ENCODE peak calls at places on chromosomes 12 and 14, in nine cellular contexts. One of them, this sample, is unnamed. For H3K36me3, the result is how much of the 10 kb centered on the place peaks cover.

GRCh38 chr14:105532735-105533141 is 6.4 kb downstream of the TMEM121 start:
- DNase-seq in fibroblast of lung: peak
- DNase-seq in left ventricle myocardium inferior: no peak
- DNase-seq in endothelial cell of umbilical vein: no peak
- DNase-seq in neural progenitor cell: peak
- DNase-seq in colonic mucosa: no peak
- DNase-seq in hepatocyte: peak
- DNase-seq in BE2C: peak
- DNase-seq in brain microvascular endothelial cell: peak
- DNase-seq in this sample: no peak

GRCh38 chr12:124737040-124737419 is 126.6 kb downstream of the SCARB1 start:
- DNase-seq in BE2C: no peak
- DNase-seq in brain microvascular endothelial cell: no peak
- DNase-seq in fibroblast of lung: peak
- DNase-seq in neural progenitor cell: no peak
- DNase-seq in colonic mucosa: no peak
- DNase-seq in hepatocyte: no peak
- DNase-seq in endothelial cell of umbilical vein: no peak
- DNase-seq in left ventricle myocardium inferior: no peak
- DNase-seq in this sample: no peak

GRCh38 chr12:5965950-5966383 is 20.9 kb upstream of the ANO2 start:
- DNase-seq in brain microvascular endothelial cell: peak
- DNase-seq in hepatocyte: peak
- DNase-seq in endothelial cell of umbilical vein: peak
- DNase-seq in colonic mucosa: peak
- DNase-seq in left ventricle myocardium inferior: peak
- DNase-seq in BE2C: peak
- DNase-seq in neural progenitor cell: peak
- DNase-seq in fibroblast of lung: peak
- DNase-seq in this sample: no peak

GRCh38 chr14:67837011-67837624 is 17.5 kb downstream of the RAD51B start:
- DNase-seq in hepatocyte: peak
- DNase-seq in left ventricle myocardium inferior: no peak
- DNase-seq in fibroblast of lung: peak
- DNase-seq in BE2C: peak
- DNase-seq in colonic mucosa: peak
- DNase-seq in neural progenitor cell: peak
- DNase-seq in endothelial cell of umbilical vein: peak
- DNase-seq in brain microvascular endothelial cell: peak
- DNase-seq in this sample: peak

GRCh38 chr14:22039938-22040780 is 366.5 kb upstream of the OR4E1 start:
- DNase-seq in neural progenitor cell: no peak
- DNase-seq in BE2C: no peak
- DNase-seq in left ventricle myocardium inferior: no peak
- DNase-seq in colonic mucosa: no peak
- DNase-seq in fibroblast of lung: no peak
- DNase-seq in hepatocyte: peak
- DNase-seq in brain microvascular endothelial cell: no peak
- DNase-seq in endothelial cell of umbilical vein: peak
- DNase-seq in this sample: no peak

GRCh38 chr12:108644743-108645120 is 11.0 kb upstream of the SELPLG start:
- DNase-seq in hepatocyte: no peak
- DNase-seq in BE2C: no peak
- DNase-seq in endothelial cell of umbilical vein: no peak
- DNase-seq in neural progenitor cell: no peak
- DNase-seq in fibroblast of lung: no peak
- DNase-seq in left ventricle myocardium inferior: no peak
- DNase-seq in colonic mucosa: no peak
- DNase-seq in brain microvascular endothelial cell: no peak
- DNase-seq in this sample: no peak

GRCh38 chr12:69024413-69024812 is 91.4 kb upstream of the CPM start:
- DNase-seq in BE2C: no peak
- DNase-seq in colonic mucosa: peak
- DNase-seq in left ventricle myocardium inferior: no peak
- DNase-seq in neural progenitor cell: no peak
- DNase-seq in endothelial cell of umbilical vein: no peak
- DNase-seq in fibroblast of lung: peak
- DNase-seq in brain microvascular endothelial cell: no peak
- DNase-seq in hepatocyte: peak
- DNase-seq in this sample: peak

GRCh38 chr14:95440951-95441350 is 75.5 kb downstream of the SYNE3 start:
- DNase-seq in brain microvascular endothelial cell: peak
- DNase-seq in hepatocyte: no peak
- DNase-seq in endothelial cell of umbilical vein: no peak
- DNase-seq in left ventricle myocardium inferior: no peak
- DNase-seq in neural progenitor cell: no peak
- DNase-seq in BE2C: no peak
- DNase-seq in fibroblast of lung: no peak
- DNase-seq in colonic mucosa: no peak
- DNase-seq in this sample: no peak

GRCh38 chr14:106694638-106695393 is 1168.4 kb downstream of the TMEM121 start:
- DNase-seq in endothelial cell of umbilical vein: no peak
- DNase-seq in fibroblast of lung: no peak
- DNase-seq in hepatocyte: no peak
- DNase-seq in colonic mucosa: no peak
- DNase-seq in neural progenitor cell: no peak
- DNase-seq in brain microvascular endothelial cell: no peak
- DNase-seq in left ventricle myocardium inferior: peak
- DNase-seq in BE2C: peak
- DNase-seq in this sample: no peak

GRCh38 chr14:97970222-97970621 is 1173.0 kb downstream of the VRK1 start:
- DNase-seq in BE2C: no peak
- DNase-seq in endothelial cell of umbilical vein: no peak
- DNase-seq in brain microvascular endothelial cell: no peak
- DNase-seq in colonic mucosa: no peak
- DNase-seq in left ventricle myocardium inferior: no peak
- DNase-seq in fibroblast of lung: no peak
- DNase-seq in neural progenitor cell: no peak
- DNase-seq in hepatocyte: no peak
- DNase-seq in this sample: no peak

GRCh38 chr12:45966486-45966885 is 23.9 kb downstream of the SCAF11 start:
- DNase-seq in endothelial cell of umbilical vein: peak
- DNase-seq in neural progenitor cell: no peak
- DNase-seq in brain microvascular endothelial cell: peak
- DNase-seq in colonic mucosa: no peak
- DNase-seq in left ventricle myocardium inferior: no peak
- DNase-seq in fibroblast of lung: peak
- DNase-seq in BE2C: no peak
- DNase-seq in hepatocyte: no peak
- DNase-seq in this sample: peak

GRCh38 chr12:5796171-5797091 is 148.6 kb downstream of the ANO2 start:
- DNase-seq in colonic mucosa: peak
- DNase-seq in hepatocyte: peak
- DNase-seq in brain microvascular endothelial cell: no peak
- DNase-seq in BE2C: peak
- DNase-seq in fibroblast of lung: no peak
- DNase-seq in left ventricle myocardium inferior: peak
- DNase-seq in endothelial cell of umbilical vein: no peak
- DNase-seq in neural progenitor cell: peak
- DNase-seq in this sample: no peak

GRCh38 chr12:68100241-68100640 is 59.3 kb downstream of the IFNG start:
- DNase-seq in left ventricle myocardium inferior: no peak
- DNase-seq in brain microvascular endothelial cell: no peak
- DNase-seq in endothelial cell of umbilical vein: no peak
- DNase-seq in colonic mucosa: no peak
- DNase-seq in hepatocyte: no peak
- DNase-seq in neural progenitor cell: no peak
- DNase-seq in fibroblast of lung: no peak
- DNase-seq in BE2C: no peak
- DNase-seq in this sample: no peak

GRCh38 chr14:77025744-77026165 is 2.8 kb downstream of the IRF2BPL start:
- DNase-seq in left ventricle myocardium inferior: peak
- DNase-seq in fibroblast of lung: no peak
- DNase-seq in brain microvascular endothelial cell: no peak
- DNase-seq in neural progenitor cell: peak
- DNase-seq in endothelial cell of umbilical vein: peak
- DNase-seq in hepatocyte: no peak
- DNase-seq in colonic mucosa: no peak
- DNase-seq in BE2C: peak
- DNase-seq in this sample: no peak

GRCh38 chr14:24978862-24979724 is 70.9 kb downstream of the STXBP6 start:
- DNase-seq in hepatocyte: peak
- DNase-seq in BE2C: no peak
- DNase-seq in left ventricle myocardium inferior: no peak
- DNase-seq in colonic mucosa: no peak
- DNase-seq in endothelial cell of umbilical vein: no peak
- DNase-seq in neural progenitor cell: no peak
- DNase-seq in fibroblast of lung: no peak
- DNase-seq in brain microvascular endothelial cell: no peak
- DNase-seq in this sample: peak

GRCh38 chr12:122022393-122023338 is 982 bp downstream of the BCL7A start:
- DNase-seq in neural progenitor cell: peak
- DNase-seq in BE2C: peak
- DNase-seq in endothelial cell of umbilical vein: no peak
- DNase-seq in colonic mucosa: peak
- DNase-seq in fibroblast of lung: no peak
- DNase-seq in left ventricle myocardium inferior: peak
- DNase-seq in brain microvascular endothelial cell: no peak
- DNase-seq in hepatocyte: peak
- DNase-seq in this sample: no peak

DNA sequence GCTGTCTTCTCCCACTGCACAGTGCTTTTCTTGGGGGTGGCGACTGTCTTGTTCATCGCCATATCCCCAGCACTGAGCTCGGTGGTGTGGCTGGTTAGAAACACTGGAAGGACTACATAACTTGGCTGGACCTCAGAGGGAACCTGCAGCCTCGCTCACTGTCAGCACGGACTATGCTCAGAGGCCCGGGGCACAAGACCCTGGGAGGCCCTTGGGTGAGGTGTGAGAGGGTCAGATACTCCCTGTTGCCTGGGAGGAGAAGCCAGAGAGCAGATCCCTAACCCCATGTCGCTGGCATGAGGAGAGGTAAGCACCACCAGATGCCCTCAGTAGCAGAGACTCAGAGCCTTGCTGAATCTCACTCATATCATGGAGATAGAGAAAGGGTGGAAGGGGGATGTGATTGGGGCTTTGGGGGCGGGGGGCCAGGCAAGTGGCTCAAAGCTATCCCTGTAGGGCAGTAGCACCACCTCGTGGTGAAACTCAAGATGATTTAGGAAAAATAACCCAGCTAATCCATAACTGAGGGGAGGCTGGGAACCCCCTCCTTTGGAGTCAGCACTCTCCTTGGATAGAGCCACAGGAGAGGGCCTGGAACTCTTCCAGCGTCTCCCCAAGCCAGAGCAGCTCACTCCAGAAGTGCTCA is 18.7 kb upstream of the HDAC7 start:
- DNase-seq in neural progenitor cell: peak
- DNase-seq in BE2C: peak
- DNase-seq in colonic mucosa: no peak
- DNase-seq in hepatocyte: peak
- DNase-seq in brain microvascular endothelial cell: peak
- DNase-seq in left ventricle myocardium inferior: no peak
- DNase-seq in fibroblast of lung: peak
- DNase-seq in endothelial cell of umbilical vein: peak
- DNase-seq in this sample: no peak
- TF ChIP-seq CTCF in neural progenitor cell: peak
- TF ChIP-seq CTCF in BE2C: peak
- TF ChIP-seq CTCF in colonic mucosa: peak
- TF ChIP-seq CTCF in hepatocyte: peak
- TF ChIP-seq CTCF in brain microvascular endothelial cell: peak
- TF ChIP-seq CTCF in left ventricle myocardium inferior: peak
- TF ChIP-seq CTCF in fibroblast of lung: peak
- TF ChIP-seq CTCF in endothelial cell of umbilical vein: no peak
- TF ChIP-seq CTCF in this sample: peak

DNA sequence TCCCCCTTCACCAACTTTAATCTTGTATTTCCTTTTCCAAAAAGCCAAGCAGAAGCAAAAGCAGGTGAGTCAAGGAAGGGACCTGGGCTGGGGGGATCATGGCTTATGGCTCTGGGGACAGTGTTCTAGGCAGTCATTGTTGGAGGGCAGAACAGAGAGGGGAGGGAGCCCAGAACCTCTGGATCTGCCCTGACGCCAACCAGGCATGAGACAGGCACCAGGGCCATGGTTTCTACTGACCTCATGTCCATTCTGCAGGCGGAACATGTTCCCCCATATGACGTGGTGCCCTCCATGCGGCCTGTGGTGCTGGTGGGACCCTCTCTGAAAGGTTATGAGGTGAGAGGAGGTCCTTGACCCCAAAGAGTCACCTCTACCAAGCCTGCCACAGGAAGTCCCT is 6.6 kb downstream of the CACNB3 start:
- DNase-seq in fibroblast of lung: no peak
- DNase-seq in colonic mucosa: no peak
- DNase-seq in left ventricle myocardium inferior: no peak
- DNase-seq in hepatocyte: no peak
- DNase-seq in endothelial cell of umbilical vein: no peak
- DNase-seq in brain microvascular endothelial cell: no peak
- DNase-seq in BE2C: no peak
- DNase-seq in neural progenitor cell: no peak
- DNase-seq in this sample: no peak
- H3K36me3 ChIP-seq in fibroblast of lung: under half
- H3K36me3 ChIP-seq in colonic mucosa: under half
- H3K36me3 ChIP-seq in left ventricle myocardium inferior: under half
- H3K36me3 ChIP-seq in hepatocyte: under half
- H3K36me3 ChIP-seq in endothelial cell of umbilical vein: under half
- H3K36me3 ChIP-seq in brain microvascular endothelial cell: half or more
- H3K36me3 ChIP-seq in BE2C: under half
- H3K36me3 ChIP-seq in neural progenitor cell: under half
- H3K36me3 ChIP-seq in this sample: under half

GRCh38 chr12:52232916-52233461 is at the start of gene KRT7:
- DNase-seq in brain microvascular endothelial cell: no peak
- DNase-seq in hepatocyte: peak
- DNase-seq in endothelial cell of umbilical vein: peak
- DNase-seq in colonic mucosa: no peak
- DNase-seq in left ventricle myocardium inferior: no peak
- DNase-seq in neural progenitor cell: peak
- DNase-seq in BE2C: no peak
- DNase-seq in fibroblast of lung: no peak
- DNase-seq in this sample: no peak
- H3K4me3 ChIP-seq in brain microvascular endothelial cell: peak
- H3K4me3 ChIP-seq in hepatocyte: no peak
- H3K4me3 ChIP-seq in endothelial cell of umbilical vein: no peak
- H3K4me3 ChIP-seq in colonic mucosa: no peak
- H3K4me3 ChIP-seq in left ventricle myocardium inferior: peak
- H3K4me3 ChIP-seq in neural progenitor cell: peak
- H3K4me3 ChIP-seq in BE2C: no peak
- H3K4me3 ChIP-seq in fibroblast of lung: no peak
- H3K4me3 ChIP-seq in this sample: peak

DNA sequence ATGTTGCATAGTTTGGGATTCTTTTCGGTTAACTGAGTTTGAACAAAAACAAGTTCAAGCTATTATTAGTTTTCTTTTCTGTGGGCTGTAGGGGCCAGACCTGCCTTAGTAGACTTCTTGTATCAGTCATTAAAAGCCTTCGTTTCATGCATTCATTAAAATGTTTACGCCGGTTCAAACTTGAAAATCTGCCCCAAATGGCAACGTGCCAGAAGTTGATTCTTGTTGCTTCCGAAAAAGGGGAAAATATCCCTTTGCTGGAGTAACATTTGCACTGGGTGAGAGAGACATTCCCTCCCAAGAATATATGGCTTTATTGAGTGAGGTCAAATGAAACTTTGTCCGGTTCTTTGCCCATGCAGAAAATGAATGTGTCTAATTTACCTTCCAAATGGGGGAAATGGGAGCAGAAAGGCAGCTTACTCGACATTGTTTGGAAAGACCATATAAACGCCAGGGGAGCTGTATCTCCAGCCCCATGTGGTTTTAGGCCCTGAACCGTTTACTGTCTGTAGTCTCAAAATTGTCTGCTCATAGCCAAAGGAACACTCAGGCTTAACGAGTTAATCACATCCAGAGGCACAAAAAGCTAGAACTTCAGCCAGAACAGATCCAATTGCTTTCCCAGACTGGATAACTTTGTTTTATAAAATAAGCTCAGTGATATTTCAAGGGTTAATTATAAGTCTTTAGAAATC is 3.0 kb upstream of the EMP1 start:
- DNase-seq in brain microvascular endothelial cell: no peak
- DNase-seq in colonic mucosa: no peak
- DNase-seq in hepatocyte: no peak
- DNase-seq in endothelial cell of umbilical vein: no peak
- DNase-seq in fibroblast of lung: no peak
- DNase-seq in left ventricle myocardium inferior: no peak
- DNase-seq in neural progenitor cell: no peak
- DNase-seq in BE2C: no peak
- DNase-seq in this sample: no peak
- TF ChIP-seq CTCF in brain microvascular endothelial cell: no peak
- TF ChIP-seq CTCF in colonic mucosa: no peak
- TF ChIP-seq CTCF in hepatocyte: no peak
- TF ChIP-seq CTCF in endothelial cell of umbilical vein: no peak
- TF ChIP-seq CTCF in fibroblast of lung: no peak
- TF ChIP-seq CTCF in left ventricle myocardium inferior: no peak
- TF ChIP-seq CTCF in neural progenitor cell: no peak
- TF ChIP-seq CTCF in BE2C: no peak
- TF ChIP-seq CTCF in this sample: no peak